ENCODE peak calls at places on chromosomes 11 and 22, in six cellular contexts. I is IMR-90; O is activated T-helper 1 cell treated with anti-CD3 and anti-CD28 coated beads, Interleukin-2, amount 50 U/mL, for 16 hours; H is H9; S is Daoy; U is cardiac muscle cell. R is an unnamed sample.

GRCh38 chr11:116703421-116703820 is 69.4 kb downstream of the BUD13 start:
- DNase-seq in U (peak; percentile 48), H (peak; percentile 83), O (no peak), S (no peak), I (no peak), R (peak; percentile 89)

GRCh38 chr22:45225732-45226560 is 14.7 kb downstream of the KIAA0930 start:
- DNase-seq in H (peak; percentile 29), O (no peak), S (no peak), I (peak; percentile 70), U (no peak), R (no peak)

GRCh38 chr11:34837246-34837856 is 78.8 kb downstream of the APIP start:
- DNase-seq in H (peak; percentile 42), O (no peak), I (no peak), U (no peak), S (no peak), R (no peak)

GRCh38 chr22:46044718-46045458 is 67.9 kb upstream of the WNT7B start:
- DNase-seq in O (no peak), U (peak; percentile 46), I (no peak), H (no peak), S (no peak), R (peak; percentile 41)

GRCh38 chr11:118276422-118276821 is 12.3 kb upstream of the MPZL2 start:
- DNase-seq in I (no peak), U (no peak), O (no peak), S (no peak), H (no peak), R (no peak)

GRCh38 chr11:125925804-125926203 is 20.0 kb upstream of the VSIG10L2 start:
- DNase-seq in H (no peak), I (no peak), S (no peak), O (no peak), U (no peak), R (no peak)

GRCh38 chr11:64925536-64926449 is 1.3 kb downstream of the PPP2R5B start:
- DNase-seq in H (no peak), U (no peak), O (no peak), S (no peak), I (no peak), R (peak; percentile 31)

GRCh38 chr22:21797444-21798221 is 62.0 kb upstream of the YPEL1 start:
- DNase-seq in U (peak; percentile 54), O (no peak), H (no peak), S (no peak), I (peak; percentile 31), R (no peak)

GRCh38 chr11:64241430-64242153 is 697 bp downstream of the FKBP2 start:
- DNase-seq in O (peak; percentile 99), U (peak; percentile 99), H (peak; percentile 99), S (peak; percentile 99), I (peak; percentile 99), R (peak; percentile 99)

GRCh38 chr11:115676206-115676605 is 172.0 kb upstream of the CADM1 start:
- DNase-seq in O (no peak), H (peak; percentile 43), U (peak; percentile 44), I (no peak), S (no peak), R (peak; percentile 79)

GRCh38 chr11:76623171-76623883 is 47.2 kb downstream of the LRRC32 start:
- DNase-seq in O (no peak), I (peak; percentile 72), S (peak; percentile 37), H (no peak), U (no peak), R (no peak)

GRCh38 chr11:3104961-3105790 is 48.0 kb upstream of the CARS1 start:
- DNase-seq in H (peak; percentile 18), O (no peak), I (no peak), U (no peak), S (no peak), R (no peak)

GRCh38 chr11:47863189-47863892 is 15.2 kb upstream of the NUP160 start:
- DNase-seq in H (no peak), S (peak; percentile 40), O (no peak), U (no peak), I (peak; percentile 92), R (no peak)